ENCODE peak calls at places on chromosomes 3 and 15, in five cellular contexts. H is lower lobe of right lung; Z is coronary artery; O is CD4-positive, CD25-positive, alpha-beta regulatory T cell; R is stimulated activated CD4-positive, alpha-beta T cell treated with anti-CD3 and anti-CD28 coated beads, Interleukin-1b, Interleukin-23, amount 100 ng/mL, for 24 hours. S is an unnamed sample.

GRCh38 chr15:65329298-65329990 is 25.0 kb downstream of the RNU5B-1 start:
- DNase-seq in H (no peak), Z (no peak), O (no peak), R (no peak), S (no peak)

GRCh38 chr3:112770026-112770626 is 76.5 kb downstream of the CD200R1L start:
- DNase-seq in H (no peak), Z (no peak), O (no peak), R (peak), S (no peak)

GRCh38 chr15:80744826-80745225 is 34.3 kb upstream of the CEMIP start:
- DNase-seq in H (no peak), Z (no peak), O (no peak), R (no peak), S (no peak)

GRCh38 chr3:79473993-79474392 is 293.8 kb downstream of the ROBO1 start:
- DNase-seq in H (no peak), Z (no peak), O (no peak), R (no peak), S (no peak)

GRCh38 chr3:185153170-185153733 is 392 bp upstream of the C3orf70 start:
- DNase-seq in H (no peak), Z (no peak), O (no peak), R (no peak), S (no peak)

GRCh38 chr3:188465311-188465710 is 311.4 kb downstream of the LPP start:
- DNase-seq in H (no peak), Z (no peak), O (no peak), R (no peak), S (no peak)

GRCh38 chr3:126476166-126476975 is 680 bp upstream of the ZXDC start:
- DNase-seq in H (peak), Z (peak), O (no peak), R (peak), S (no peak)

GRCh38 chr3:30544811-30545210 is 61.6 kb upstream of the TGFBR2 start:
- DNase-seq in H (no peak), Z (no peak), O (no peak), R (no peak), S (no peak)

GRCh38 chr3:166085164-166085830 is 248.1 kb upstream of the BCHE start:
- DNase-seq in H (no peak), Z (no peak), O (no peak), R (no peak), S (no peak)

GRCh38 chr3:127544806-127545545 is 45.6 kb downstream of the TPRA1 start:
- DNase-seq in H (peak), Z (no peak), O (no peak), R (no peak), S (no peak)

GRCh38 chr3:146067048-146067447 is 93.9 kb downstream of the PLOD2 start:
- DNase-seq in H (no peak), Z (no peak), O (no peak), R (no peak), S (no peak)

GRCh38 chr3:98784666-98785600 is 21.8 kb downstream of the ST3GAL6 start:
- DNase-seq in H (no peak), Z (no peak), O (no peak), R (no peak), S (no peak)

GRCh38 chr3:114941626-114942309 is 205.3 kb downstream of the ZBTB20 start:
- DNase-seq in H (no peak), Z (no peak), O (no peak), R (no peak), S (no peak)

GRCh38 chr3:195366200-195366910 is 76.5 kb downstream of the ACAP2 start:
- DNase-seq in H (no peak), Z (no peak), O (no peak), R (no peak), S (no peak)

GRCh38 chr15:93974804-93975481 is 256.4 kb upstream of the MCTP2 start:
- DNase-seq in H (no peak), Z (no peak), O (no peak), R (no peak), S (no peak)

GRCh38 chr3:23294770-23295387 is 91.8 kb downstream of the UBE2E2 start:
- DNase-seq in H (no peak), Z (no peak), O (no peak), R (no peak), S (no peak)

GRCh38 chr3:155411500-155412223 is 118.2 kb upstream of the STRIT1 start:
- DNase-seq in H (no peak), Z (no peak), O (no peak), R (no peak), S (no peak)

GRCh38 chr3:24829011-24829581 is 334.4 kb upstream of the THRB start:
- DNase-seq in H (peak), Z (no peak), O (no peak), R (no peak), S (no peak)

GRCh38 chr3:183371672-183371968 is 56.8 kb downstream of the MCF2L2 start:
- DNase-seq in H (no peak), Z (no peak), O (no peak), R (no peak), S (no peak)

GRCh38 chr3:4279706-4280105 is 23.5 kb upstream of the SETMAR start:
- DNase-seq in H (no peak), Z (no peak), O (no peak), R (no peak), S (no peak)

GRCh38 chr3:157098121-157098822 is 61.7 kb downstream of the CCNL1 start:
- DNase-seq in H (no peak), Z (no peak), O (no peak), R (no peak), S (no peak)

GRCh38 chr3:131933665-131934064 is 101.1 kb downstream of the CPNE4 start:
- DNase-seq in H (no peak), Z (no peak), O (no peak), R (no peak), S (no peak)

GRCh38 chr3:38164966-38165721 is at the start of gene OXSR1:
- DNase-seq in H (peak), Z (peak), O (peak), R (peak), S (peak)

GRCh38 chr3:127544151-127544805 is 46.3 kb downstream of the TPRA1 start:
- DNase-seq in H (peak), Z (no peak), O (peak), R (peak), S (no peak)

GRCh38 chr3:195153121-195153520 is 117.8 kb downstream of the XXYLT1 start:
- DNase-seq in H (no peak), Z (no peak), O (no peak), R (no peak), S (no peak)

GRCh38 chr3:162641317-162641716 is 1144.7 kb downstream of the OTOL1 start:
- DNase-seq in H (no peak), Z (no peak), O (no peak), R (no peak), S (no peak)

S was measured in mesenteric fat pad.